ENCODE peak calls at places on chromosomes 6 and 20, in nine cellular contexts. One of them, this sample, is unnamed.
A peak's percentile ranks its signal among the peaks of the same experiment; 100 is the strongest.

GRCh38 chr6:46175446-46175845 is 4.7 kb upstream of the ENPP5 start:
- DNase-seq in dermis microvascular lymphatic vessel endothelial cell: no peak
- DNase-seq in neural progenitor cell: no peak
- DNase-seq in AG09319: no peak
- DNase-seq in ascending aorta: no peak
- DNase-seq in GM19239: peak; percentile 21
- DNase-seq in tibial nerve: no peak
- DNase-seq in kidney tubule cell: no peak
- DNase-seq in GM03348: no peak
- DNase-seq in this sample: no peak

GRCh38 chr6:121780325-121781313 is 345.2 kb downstream of the GJA1 start:
- DNase-seq in GM03348: peak; percentile 89
- DNase-seq in neural progenitor cell: no peak
- DNase-seq in AG09319: peak; percentile 91
- DNase-seq in GM19239: no peak
- DNase-seq in dermis microvascular lymphatic vessel endothelial cell: no peak
- DNase-seq in kidney tubule cell: peak; percentile 76
- DNase-seq in ascending aorta: peak; percentile 50
- DNase-seq in tibial nerve: peak; percentile 83
- DNase-seq in this sample: peak; percentile 72

GRCh38 chr6:69719602-69720193 is 77.1 kb downstream of the LMBRD1 start:
- DNase-seq in kidney tubule cell: peak; percentile 26
- DNase-seq in ascending aorta: no peak
- DNase-seq in tibial nerve: no peak
- DNase-seq in neural progenitor cell: peak; percentile 19
- DNase-seq in AG09319: no peak
- DNase-seq in GM19239: no peak
- DNase-seq in GM03348: peak; percentile 35
- DNase-seq in dermis microvascular lymphatic vessel endothelial cell: no peak
- DNase-seq in this sample: no peak

GRCh38 chr6:19812512-19813119 is 24.6 kb upstream of the ID4 start:
- DNase-seq in ascending aorta: no peak
- DNase-seq in tibial nerve: no peak
- DNase-seq in GM03348: peak; percentile 55
- DNase-seq in AG09319: no peak
- DNase-seq in dermis microvascular lymphatic vessel endothelial cell: peak; percentile 22
- DNase-seq in kidney tubule cell: peak; percentile 65
- DNase-seq in GM19239: no peak
- DNase-seq in neural progenitor cell: peak; percentile 47
- DNase-seq in this sample: no peak

GRCh38 chr6:25601797-25602679 is 50.0 kb upstream of the SCGN start:
- DNase-seq in GM03348: peak; percentile 63
- DNase-seq in AG09319: peak; percentile 32
- DNase-seq in ascending aorta: no peak
- DNase-seq in GM19239: no peak
- DNase-seq in kidney tubule cell: peak; percentile 66
- DNase-seq in neural progenitor cell: peak; percentile 75
- DNase-seq in tibial nerve: no peak
- DNase-seq in dermis microvascular lymphatic vessel endothelial cell: peak; percentile 53
- DNase-seq in this sample: no peak

GRCh38 chr20:34084227-34084923 is 27.7 kb downstream of the EIF2S2 start:
- DNase-seq in ascending aorta: no peak
- DNase-seq in tibial nerve: no peak
- DNase-seq in kidney tubule cell: no peak
- DNase-seq in dermis microvascular lymphatic vessel endothelial cell: no peak
- DNase-seq in neural progenitor cell: no peak
- DNase-seq in AG09319: no peak
- DNase-seq in GM19239: no peak
- DNase-seq in GM03348: no peak
- DNase-seq in this sample: no peak

GRCh38 chr6:21437583-21437982 is 156.0 kb upstream of the SOX4 start:
- DNase-seq in tibial nerve: no peak
- DNase-seq in dermis microvascular lymphatic vessel endothelial cell: no peak
- DNase-seq in GM03348: no peak
- DNase-seq in ascending aorta: no peak
- DNase-seq in neural progenitor cell: no peak
- DNase-seq in GM19239: no peak
- DNase-seq in kidney tubule cell: peak; percentile 38
- DNase-seq in AG09319: no peak
- DNase-seq in this sample: no peak

GRCh38 chr6:116094041-116094440 is 6.6 kb upstream of the NT5DC1 start:
- DNase-seq in dermis microvascular lymphatic vessel endothelial cell: no peak
- DNase-seq in ascending aorta: no peak
- DNase-seq in neural progenitor cell: no peak
- DNase-seq in GM03348: no peak
- DNase-seq in AG09319: no peak
- DNase-seq in tibial nerve: no peak
- DNase-seq in kidney tubule cell: no peak
- DNase-seq in GM19239: no peak
- DNase-seq in this sample: no peak

This sample was measured in right cardiac atrium.